ENCODE peak calls at places on chromosome 19, in five cellular contexts. L, M, S, F and V are unnamed samples.

GRCh38 chr19:5967994-5968430 is 9.9 kb downstream of the RANBP3 start:
- DNase-seq in M (peak; percentile 74), L (peak; percentile 92), S (no peak), F (peak; percentile 84), V (peak; percentile 51)

GRCh38 chr19:48858984-48859710 is 9.3 kb downstream of the PLEKHA4 start:
- DNase-seq in L (no peak), S (no peak), F (no peak), M (no peak), V (no peak)

GRCh38 chr19:43316591-43317319 is 36.7 kb upstream of the CD177 start:
- DNase-seq in S (no peak), L (no peak), F (no peak), M (no peak), V (no peak)

GRCh38 chr19:48454150-48454730 is 1.1 kb upstream of the KCNJ14 start:
- DNase-seq in M (no peak), F (no peak), L (no peak), S (no peak), V (no peak)

GRCh38 chr19:15191982-15192381 is 8.8 kb downstream of the NOTCH3 start:
- DNase-seq in M (no peak), S (no peak), L (no peak), F (no peak), V (no peak)

GRCh38 chr19:14116918-14117578 is 514 bp downstream of the PRKACA start:
- DNase-seq in L (no peak), F (peak; percentile 65), M (peak; percentile 30), S (peak; percentile 88), V (no peak)

GRCh38 chr19:4717191-4717965 is 6.3 kb downstream of the DPP9 start:
- DNase-seq in M (no peak), S (no peak), F (no peak), L (peak; percentile 24), V (no peak)

GRCh38 chr19:58585442-58586130 is 12.5 kb upstream of the MZF1 start:
- DNase-seq in L (no peak), M (no peak), F (no peak), S (no peak), V (no peak)

GRCh38 chr19:56712609-56713008 is 41.1 kb upstream of the ZNF835 start:
- DNase-seq in F (no peak), S (no peak), M (no peak), L (no peak), V (no peak)

GRCh38 chr19:43290568-43291359 is 21.4 kb upstream of the PSG9 start:
- DNase-seq in L (peak; percentile 4), F (no peak), S (no peak), M (no peak), V (no peak)

GRCh38 chr19:3370728-3371591 is 4.6 kb downstream of the NFIC start:
- DNase-seq in M (no peak), L (no peak), S (no peak), F (no peak), V (no peak)

GRCh38 chr19:47573076-47574026 is at the start of gene ZNF541:
- DNase-seq in L (peak; percentile 71), S (peak; percentile 93), M (peak; percentile 54), F (peak; percentile 75), V (no peak)

GRCh38 chr19:12043752-12044422 is 8.4 kb upstream of the ZNF433 start:
- DNase-seq in S (no peak), M (no peak), L (no peak), F (no peak), V (no peak)
- H3K4me3 ChIP-seq in S (no peak overlapping the region), M (no peak overlapping the region), L (no peak overlapping the region), F (no peak overlapping the region), V (no peak overlapping the region)

GRCh38 chr19:12973236-12973635 is 3.9 kb downstream of the DAND5 start:
- DNase-seq in M (no peak), F (no peak), S (no peak), L (no peak), V (no peak)
- TF ChIP-seq CTCF in M (no peak), F (no peak), S (no peak), L (no peak), V (no peak)

GRCh38 chr19:55304279-55304978 is 20.6 kb downstream of the BRSK1 start:
- DNase-seq in L (peak; percentile 27), F (no peak), M (no peak), S (no peak), V (no peak)

GRCh38 chr19:55300821-55301458 is 17.1 kb downstream of the BRSK1 start:
- DNase-seq in F (no peak), M (no peak), S (no peak), L (no peak), V (no peak)

GRCh38 chr19:55299991-55300390 is 16.2 kb downstream of the BRSK1 start:
- DNase-seq in L (no peak), F (no peak), S (no peak), M (no peak), V (no peak)

GRCh38 chr19:55303477-55303876 is 19.7 kb downstream of the BRSK1 start:
- DNase-seq in M (no peak), L (no peak), F (no peak), S (no peak), V (no peak)

DNA sequence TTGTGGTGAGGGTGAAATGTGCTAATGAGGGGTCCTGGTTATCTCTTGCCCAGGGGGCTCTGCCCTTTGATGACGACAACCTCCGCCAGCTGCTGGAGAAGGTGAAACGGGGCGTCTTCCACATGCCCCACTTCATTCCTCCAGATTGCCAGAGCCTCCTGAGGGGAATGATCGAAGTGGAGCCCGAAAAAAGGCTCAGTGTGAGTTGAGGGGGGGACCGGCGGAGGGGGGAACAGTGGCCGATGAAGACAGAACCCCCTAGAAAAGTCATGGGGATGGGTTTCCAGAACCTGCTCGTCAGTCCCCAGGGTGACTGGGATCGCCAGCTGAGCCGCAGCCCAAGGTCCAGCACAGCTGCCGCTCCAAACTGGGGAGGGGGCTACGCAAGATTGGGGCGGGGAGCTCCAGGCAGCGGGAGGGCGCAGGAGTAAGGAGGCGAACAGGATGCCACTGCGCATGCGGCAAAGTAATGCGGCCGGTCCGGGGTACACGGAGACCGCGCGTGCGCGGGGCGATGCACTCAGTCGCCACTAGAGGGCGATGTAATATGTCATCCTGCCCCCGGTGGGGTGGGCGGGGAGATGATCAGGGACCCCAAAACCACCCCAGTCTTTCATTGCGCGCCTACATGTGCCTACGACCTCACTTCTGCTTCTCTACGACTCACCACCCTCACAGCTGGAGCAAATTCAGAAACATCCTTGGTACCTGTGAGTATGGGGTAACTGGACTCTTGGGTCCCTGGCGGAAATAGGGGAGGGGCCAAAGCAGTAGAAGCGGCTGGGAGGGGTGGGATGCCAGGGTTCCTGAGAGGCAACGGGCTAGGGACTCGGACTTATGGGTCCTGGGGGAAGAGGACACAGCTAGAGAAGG is 17.9 kb downstream of the BRSK1 start:
- DNase-seq in F (peak; percentile 89), M (peak; percentile 86), L (peak; percentile 76), S (peak; percentile 97), V (no peak)
- H3K4me3 ChIP-seq in F (no peak overlapping the region), M (peak overlapping the region; percentile 43), L (peak overlapping the region; percentile 42), S (no peak overlapping the region), V (peak overlapping the region; percentile 64)

DNA sequence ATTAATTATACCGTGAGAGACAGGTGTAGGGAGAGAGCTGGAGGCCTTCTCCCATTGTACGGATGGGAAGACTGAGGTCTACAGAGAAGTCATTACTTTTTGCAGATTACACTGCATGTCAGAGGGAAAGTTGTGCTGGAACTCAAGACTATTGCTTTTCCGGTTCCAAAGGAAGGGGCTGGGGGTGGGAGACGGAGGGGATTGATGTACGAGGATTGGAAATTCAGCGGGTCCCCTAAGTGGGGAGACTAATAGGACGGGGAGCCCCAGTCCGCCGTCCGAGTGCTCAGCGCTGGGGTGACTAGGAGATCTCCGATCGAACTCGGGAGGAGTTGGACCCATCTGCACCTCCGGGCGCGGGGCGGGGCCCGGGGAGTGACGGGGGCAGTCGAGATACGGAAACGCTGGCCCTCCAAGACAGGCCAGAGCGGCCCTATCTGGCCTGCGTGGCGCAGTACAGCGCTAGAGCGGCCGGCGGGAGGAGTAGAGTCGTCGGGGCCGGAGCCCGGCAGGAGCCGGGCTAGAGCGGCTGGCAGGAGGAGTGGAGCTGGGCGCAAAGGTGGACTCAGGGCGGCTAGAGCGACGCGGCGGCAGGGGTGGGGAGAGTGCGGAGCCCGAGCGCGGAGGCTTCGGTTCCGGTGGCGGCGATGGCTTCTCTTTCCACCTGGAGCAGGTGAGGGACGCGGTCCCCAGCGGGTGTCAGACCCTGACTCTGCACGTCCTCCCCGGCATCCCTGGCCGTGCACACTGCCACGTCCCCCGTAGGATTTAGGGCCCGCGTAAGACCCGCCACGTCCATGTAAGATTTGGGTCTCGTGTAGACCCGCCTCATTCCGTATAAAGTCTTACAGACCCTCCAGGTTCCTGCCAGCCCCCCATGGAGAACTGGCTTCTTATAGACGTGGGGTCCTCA is 1.1 kb downstream of the ARHGEF1 start:
- DNase-seq in M (peak; percentile 94), S (peak; percentile 98), F (peak; percentile 93), L (peak; percentile 98), V (peak; percentile 52)
- TF ChIP-seq CTCF in M (peak; percentile 14), S (no peak), F (no peak), L (peak; percentile 40), V (peak; percentile 9)

GRCh38 chr19:46297700-46298476 is 1.0 kb downstream of the HIF3A start:
- DNase-seq in F (peak; percentile 61), L (peak; percentile 94), S (peak; percentile 93), M (peak; percentile 85), V (no peak)
- H3K4me3 ChIP-seq in F (peak overlapping the region; percentile 26), L (peak overlapping the region; percentile 66), S (peak overlapping the region; percentile 19), M (peak overlapping the region; percentile 48), V (no peak overlapping the region)

GRCh38 chr19:50020481-50020880 is 4.7 kb downstream of the VRK3 start:
- DNase-seq in F (no peak), S (no peak), L (no peak), M (no peak), V (peak; percentile 85)
- TF ChIP-seq CTCF in F (no peak), S (no peak), L (no peak), M (no peak), V (no peak)